ENCODE peak calls at places on chromosomes 12 and 14, in eight cellular contexts. One of them, this sample, is unnamed.

GRCh38 chr12:67522222-67522621 is 126.3 kb upstream of the DYRK2 start:
- DNase-seq in SK-N-SH: no peak
- DNase-seq in Panc1: no peak
- DNase-seq in HL-60: no peak
- DNase-seq in H1: no peak
- DNase-seq in stomach: no peak
- DNase-seq in GM23338: no peak
- DNase-seq in HepG2: no peak
- DNase-seq in this sample: no peak

GRCh38 chr12:108457006-108457733 is 57.9 kb upstream of the FICD start:
- DNase-seq in Panc1: peak
- DNase-seq in SK-N-SH: peak
- DNase-seq in HL-60: peak
- DNase-seq in GM23338: peak
- DNase-seq in H1: peak
- DNase-seq in stomach: no peak
- DNase-seq in HepG2: peak
- DNase-seq in this sample: no peak

GRCh38 chr12:18706798-18707197 is 31.0 kb downstream of the PLCZ1 start:
- DNase-seq in SK-N-SH: no peak
- DNase-seq in Panc1: no peak
- DNase-seq in stomach: no peak
- DNase-seq in H1: no peak
- DNase-seq in HL-60: no peak
- DNase-seq in HepG2: no peak
- DNase-seq in GM23338: no peak
- DNase-seq in this sample: no peak

GRCh38 chr14:77100961-77101360 is 2.9 kb downstream of the CIPC start:
- DNase-seq in stomach: no peak
- DNase-seq in HepG2: no peak
- DNase-seq in SK-N-SH: no peak
- DNase-seq in H1: no peak
- DNase-seq in Panc1: no peak
- DNase-seq in HL-60: no peak
- DNase-seq in GM23338: no peak
- DNase-seq in this sample: no peak

GRCh38 chr14:100590726-100591452 is 3.7 kb upstream of the BEGAIN start:
- DNase-seq in Panc1: no peak
- DNase-seq in H1: no peak
- DNase-seq in GM23338: no peak
- DNase-seq in HepG2: no peak
- DNase-seq in SK-N-SH: peak
- DNase-seq in stomach: no peak
- DNase-seq in HL-60: no peak
- DNase-seq in this sample: peak

GRCh38 chr12:92973614-92974013 is 44.5 kb upstream of the EEA1 start:
- DNase-seq in HepG2: peak
- DNase-seq in stomach: no peak
- DNase-seq in HL-60: peak
- DNase-seq in H1: no peak
- DNase-seq in Panc1: no peak
- DNase-seq in SK-N-SH: no peak
- DNase-seq in GM23338: no peak
- DNase-seq in this sample: no peak

GRCh38 chr12:26940820-26941219 is 2.5 kb downstream of the FGFR1OP2 start:
- DNase-seq in GM23338: no peak
- DNase-seq in Panc1: no peak
- DNase-seq in HepG2: no peak
- DNase-seq in H1: no peak
- DNase-seq in stomach: no peak
- DNase-seq in SK-N-SH: no peak
- DNase-seq in HL-60: no peak
- DNase-seq in this sample: no peak

GRCh38 chr12:54357802-54358619 is 6.3 kb downstream of the GPR84 start:
- DNase-seq in HL-60: no peak
- DNase-seq in H1: peak
- DNase-seq in Panc1: no peak
- DNase-seq in SK-N-SH: no peak
- DNase-seq in stomach: no peak
- DNase-seq in GM23338: no peak
- DNase-seq in HepG2: no peak
- DNase-seq in this sample: no peak

GRCh38 chr12:54028324-54029201 is at the start of gene HOXC6:
- DNase-seq in HL-60: no peak
- DNase-seq in SK-N-SH: peak
- DNase-seq in stomach: no peak
- DNase-seq in Panc1: no peak
- DNase-seq in GM23338: peak
- DNase-seq in HepG2: no peak
- DNase-seq in H1: no peak
- DNase-seq in this sample: peak

GRCh38 chr14:41419709-41420108 is 187.0 kb upstream of the LRFN5 start:
- DNase-seq in Panc1: no peak
- DNase-seq in HL-60: no peak
- DNase-seq in GM23338: no peak
- DNase-seq in stomach: no peak
- DNase-seq in HepG2: no peak
- DNase-seq in H1: no peak
- DNase-seq in SK-N-SH: no peak
- DNase-seq in this sample: no peak

GRCh38 chr12:46963977-46964376 is 115.4 kb upstream of the PCED1B start:
- DNase-seq in SK-N-SH: no peak
- DNase-seq in HepG2: no peak
- DNase-seq in Panc1: no peak
- DNase-seq in H1: no peak
- DNase-seq in GM23338: no peak
- DNase-seq in HL-60: no peak
- DNase-seq in stomach: no peak
- DNase-seq in this sample: no peak

GRCh38 chr12:132319991-132320570 is 9.3 kb downstream of the GALNT9 start:
- DNase-seq in Panc1: no peak
- DNase-seq in stomach: no peak
- DNase-seq in GM23338: no peak
- DNase-seq in HepG2: no peak
- DNase-seq in HL-60: no peak
- DNase-seq in H1: no peak
- DNase-seq in SK-N-SH: no peak
- DNase-seq in this sample: peak

GRCh38 chr12:89801284-89801683 is 92.6 kb upstream of the ATP2B1 start:
- DNase-seq in HepG2: no peak
- DNase-seq in H1: no peak
- DNase-seq in HL-60: no peak
- DNase-seq in SK-N-SH: no peak
- DNase-seq in stomach: no peak
- DNase-seq in GM23338: no peak
- DNase-seq in Panc1: no peak
- DNase-seq in this sample: no peak

GRCh38 chr12:51051787-51052186 is 3.7 kb downstream of the LETMD1 start:
- DNase-seq in Panc1: no peak
- DNase-seq in stomach: no peak
- DNase-seq in HL-60: no peak
- DNase-seq in SK-N-SH: no peak
- DNase-seq in HepG2: no peak
- DNase-seq in H1: no peak
- DNase-seq in GM23338: no peak
- DNase-seq in this sample: no peak

GRCh38 chr14:54331516-54331915 is 65.3 kb upstream of the CDKN3 start:
- DNase-seq in SK-N-SH: no peak
- DNase-seq in stomach: no peak
- DNase-seq in HL-60: no peak
- DNase-seq in Panc1: no peak
- DNase-seq in GM23338: no peak
- DNase-seq in H1: no peak
- DNase-seq in HepG2: no peak
- DNase-seq in this sample: no peak

GRCh38 chr12:130764073-130764472 is 48.0 kb upstream of the RIMBP2 start:
- DNase-seq in HL-60: no peak
- DNase-seq in stomach: no peak
- DNase-seq in H1: no peak
- DNase-seq in GM23338: no peak
- DNase-seq in Panc1: no peak
- DNase-seq in HepG2: no peak
- DNase-seq in SK-N-SH: no peak
- DNase-seq in this sample: no peak

GRCh38 chr14:77076118-77076631 is 21.9 kb upstream of the CIPC start:
- DNase-seq in HepG2: peak
- DNase-seq in H1: no peak
- DNase-seq in HL-60: no peak
- DNase-seq in stomach: peak
- DNase-seq in GM23338: peak
- DNase-seq in SK-N-SH: no peak
- DNase-seq in Panc1: no peak
- DNase-seq in this sample: no peak

DNA sequence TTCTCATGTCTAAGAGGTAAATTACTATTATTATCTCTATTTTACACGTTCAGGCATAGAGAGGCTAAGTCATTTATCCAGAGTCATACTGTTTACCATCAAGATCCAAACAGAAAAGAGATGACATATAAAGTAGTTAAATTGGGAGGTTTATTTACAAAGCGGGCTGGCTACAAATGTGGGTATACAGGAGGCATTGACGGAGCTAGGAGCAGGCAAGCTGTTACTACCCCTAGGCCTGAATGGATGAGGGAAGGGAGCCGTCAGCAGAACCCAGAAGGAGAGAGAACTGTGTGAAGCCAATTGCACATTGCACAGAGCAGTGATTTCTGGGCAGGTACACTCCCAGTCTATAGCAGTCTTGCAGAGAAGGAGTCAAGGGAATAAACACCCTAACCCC is 39.8 kb downstream of the DACT1 start:
- DNase-seq in GM23338: no peak
- DNase-seq in Panc1: no peak
- DNase-seq in H1: no peak
- DNase-seq in stomach: no peak
- DNase-seq in HL-60: no peak
- DNase-seq in HepG2: no peak
- DNase-seq in SK-N-SH: no peak
- DNase-seq in this sample: no peak
- TF ChIP-seq POLR2AphosphoS5 in GM23338: no peak
- TF ChIP-seq POLR2AphosphoS5 in Panc1: no peak
- TF ChIP-seq POLR2AphosphoS5 in H1: no peak
- TF ChIP-seq POLR2AphosphoS5 in stomach: no peak
- TF ChIP-seq POLR2AphosphoS5 in HL-60: no peak
- TF ChIP-seq POLR2AphosphoS5 in HepG2: no peak
- TF ChIP-seq POLR2AphosphoS5 in SK-N-SH: no peak
- TF ChIP-seq POLR2AphosphoS5 in this sample: no peak

GRCh38 chr12:91129662-91130362 is 18.5 kb upstream of the LUM start:
- DNase-seq in HL-60: no peak
- DNase-seq in SK-N-SH: no peak
- DNase-seq in HepG2: no peak
- DNase-seq in Panc1: no peak
- DNase-seq in H1: no peak
- DNase-seq in GM23338: no peak
- DNase-seq in stomach: no peak
- DNase-seq in this sample: no peak

GRCh38 chr12:91123236-91123635 is 11.9 kb upstream of the LUM start:
- DNase-seq in HL-60: no peak
- DNase-seq in H1: no peak
- DNase-seq in stomach: no peak
- DNase-seq in HepG2: no peak
- DNase-seq in Panc1: no peak
- DNase-seq in SK-N-SH: no peak
- DNase-seq in GM23338: no peak
- DNase-seq in this sample: no peak

GRCh38 chr12:91127296-91127695 is 16.0 kb upstream of the LUM start:
- DNase-seq in Panc1: no peak
- DNase-seq in SK-N-SH: no peak
- DNase-seq in stomach: no peak
- DNase-seq in GM23338: no peak
- DNase-seq in H1: no peak
- DNase-seq in HL-60: no peak
- DNase-seq in HepG2: no peak
- DNase-seq in this sample: no peak

GRCh38 chr12:91127751-91128150 is 16.5 kb upstream of the LUM start:
- DNase-seq in SK-N-SH: no peak
- DNase-seq in Panc1: no peak
- DNase-seq in H1: no peak
- DNase-seq in stomach: no peak
- DNase-seq in GM23338: no peak
- DNase-seq in HL-60: no peak
- DNase-seq in HepG2: peak
- DNase-seq in this sample: no peak

DNA sequence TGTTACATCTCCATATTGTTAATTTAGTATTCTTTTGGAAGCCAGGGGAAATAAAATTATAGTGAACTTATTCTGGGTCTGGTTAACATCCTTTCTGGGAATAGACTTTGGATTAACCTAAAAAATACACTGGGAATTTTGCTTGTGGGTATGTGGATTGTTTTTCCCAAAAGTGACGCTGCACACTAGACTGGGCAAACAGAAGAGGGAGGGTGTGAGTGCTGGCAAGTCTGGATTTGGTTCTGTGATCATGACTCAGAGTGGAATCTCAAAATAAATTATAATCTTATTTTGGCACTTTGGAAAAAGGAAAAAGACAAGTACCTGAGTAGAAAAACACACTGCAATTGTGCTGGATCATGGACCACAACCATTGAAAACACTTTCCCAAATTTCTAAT is 15.2 kb upstream of the LUM start:
- DNase-seq in GM23338: no peak
- DNase-seq in HL-60: no peak
- DNase-seq in HepG2: no peak
- DNase-seq in H1: no peak
- DNase-seq in SK-N-SH: no peak
- DNase-seq in stomach: no peak
- DNase-seq in Panc1: no peak
- DNase-seq in this sample: no peak
- H3K27ac ChIP-seq in GM23338: no peak
- H3K27ac ChIP-seq in HL-60: no peak
- H3K27ac ChIP-seq in HepG2: no peak
- H3K27ac ChIP-seq in H1: no peak
- H3K27ac ChIP-seq in SK-N-SH: peak
- H3K27ac ChIP-seq in stomach: no peak
- H3K27ac ChIP-seq in Panc1: no peak
- H3K27ac ChIP-seq in this sample: no peak

DNA sequence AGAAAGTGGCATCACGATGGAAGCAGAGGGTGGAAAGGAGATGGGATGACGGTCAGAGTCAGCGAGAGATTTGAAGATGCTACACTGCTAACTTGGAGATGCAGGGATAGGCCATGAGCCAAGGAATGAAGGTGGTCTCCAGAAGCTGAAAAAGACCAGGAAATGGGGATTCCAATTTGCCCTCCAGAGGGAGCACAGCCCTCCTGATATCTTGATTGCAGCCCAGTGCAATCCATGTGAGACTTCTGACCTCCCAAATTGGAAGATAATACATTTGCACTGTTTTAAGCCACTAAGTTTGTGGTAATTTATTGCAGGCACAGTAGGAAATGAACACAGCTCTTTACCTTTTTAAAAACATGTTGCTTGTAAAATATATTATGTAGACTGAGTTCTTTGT is 549.5 kb downstream of the VRK1 start:
- DNase-seq in GM23338: peak
- DNase-seq in HL-60: no peak
- DNase-seq in HepG2: no peak
- DNase-seq in Panc1: no peak
- DNase-seq in SK-N-SH: no peak
- DNase-seq in H1: no peak
- DNase-seq in stomach: no peak
- DNase-seq in this sample: no peak
- TF ChIP-seq CTCF in GM23338: peak
- TF ChIP-seq CTCF in HL-60: no peak
- TF ChIP-seq CTCF in HepG2: no peak
- TF ChIP-seq CTCF in Panc1: no peak
- TF ChIP-seq CTCF in SK-N-SH: no peak
- TF ChIP-seq CTCF in H1: peak
- TF ChIP-seq CTCF in stomach: no peak
- TF ChIP-seq CTCF in this sample: no peak

GRCh38 chr12:32399373-32400113 is at the start of gene FGD4:
- DNase-seq in HL-60: peak
- DNase-seq in H1: peak
- DNase-seq in SK-N-SH: peak
- DNase-seq in stomach: peak
- DNase-seq in HepG2: peak
- DNase-seq in GM23338: peak
- DNase-seq in Panc1: no peak
- DNase-seq in this sample: peak
- TF ChIP-seq POLR2AphosphoS5 in HL-60: no peak
- TF ChIP-seq POLR2AphosphoS5 in H1: peak
- TF ChIP-seq POLR2AphosphoS5 in SK-N-SH: no peak
- TF ChIP-seq POLR2AphosphoS5 in stomach: peak
- TF ChIP-seq POLR2AphosphoS5 in HepG2: no peak
- TF ChIP-seq POLR2AphosphoS5 in GM23338: peak
- TF ChIP-seq POLR2AphosphoS5 in Panc1: peak
- TF ChIP-seq POLR2AphosphoS5 in this sample: peak